ENCODE peak calls at places on chromosome 5, in nine cellular contexts. One of them, this sample, is unnamed.

GRCh38 chr5:41788800-41789395 is 81.3 kb downstream of the OXCT1 start:
- DNase-seq in endothelial cell of umbilical vein: peak; percentile 95
- DNase-seq in MM.1S: no peak
- DNase-seq in activated T-helper 2 cell treated with anti-CD3 and anti-CD28 coated beads, Interferon-gamma antibody, Interleukin-2, Interleukin-4, amounts not matched to agents 10 μg/mL and 5 μg/mL and 100 μg/mL, durations not matched to agents 14 hours and 24 hours and 36 hours: no peak
- DNase-seq in CD4-positive, alpha-beta T cell: no peak
- DNase-seq in activated CD4-positive, alpha-beta memory T cell treated with anti-CD3 and anti-CD28 coated beads for 36 hours: no peak
- DNase-seq in GM12878: no peak
- DNase-seq in body of pancreas: no peak
- DNase-seq in lung: no peak
- DNase-seq in this sample: no peak

GRCh38 chr5:180095545-180095944 is 24.0 kb upstream of the RNF130 start:
- DNase-seq in endothelial cell of umbilical vein: no peak
- DNase-seq in MM.1S: no peak
- DNase-seq in activated T-helper 2 cell treated with anti-CD3 and anti-CD28 coated beads, Interferon-gamma antibody, Interleukin-2, Interleukin-4, amounts not matched to agents 10 μg/mL and 5 μg/mL and 100 μg/mL, durations not matched to agents 14 hours and 24 hours and 36 hours: no peak
- DNase-seq in CD4-positive, alpha-beta T cell: no peak
- DNase-seq in activated CD4-positive, alpha-beta memory T cell treated with anti-CD3 and anti-CD28 coated beads for 36 hours: no peak
- DNase-seq in GM12878: no peak
- DNase-seq in body of pancreas: no peak
- DNase-seq in lung: no peak
- DNase-seq in this sample: no peak

GRCh38 chr5:151068571-151069197 is 12.2 kb downstream of the TNIP1 start:
- DNase-seq in endothelial cell of umbilical vein: no peak
- DNase-seq in MM.1S: no peak
- DNase-seq in activated T-helper 2 cell treated with anti-CD3 and anti-CD28 coated beads, Interferon-gamma antibody, Interleukin-2, Interleukin-4, amounts not matched to agents 10 μg/mL and 5 μg/mL and 100 μg/mL, durations not matched to agents 14 hours and 24 hours and 36 hours: no peak
- DNase-seq in CD4-positive, alpha-beta T cell: no peak
- DNase-seq in activated CD4-positive, alpha-beta memory T cell treated with anti-CD3 and anti-CD28 coated beads for 36 hours: peak; percentile 80
- DNase-seq in GM12878: no peak
- DNase-seq in body of pancreas: no peak
- DNase-seq in lung: no peak
- DNase-seq in this sample: no peak

GRCh38 chr5:113325054-113325453 is 109.7 kb downstream of the TSSK1B start:
- DNase-seq in endothelial cell of umbilical vein: peak; percentile 56
- DNase-seq in MM.1S: no peak
- DNase-seq in activated T-helper 2 cell treated with anti-CD3 and anti-CD28 coated beads, Interferon-gamma antibody, Interleukin-2, Interleukin-4, amounts not matched to agents 10 μg/mL and 5 μg/mL and 100 μg/mL, durations not matched to agents 14 hours and 24 hours and 36 hours: no peak
- DNase-seq in CD4-positive, alpha-beta T cell: no peak
- DNase-seq in activated CD4-positive, alpha-beta memory T cell treated with anti-CD3 and anti-CD28 coated beads for 36 hours: no peak
- DNase-seq in GM12878: no peak
- DNase-seq in body of pancreas: no peak
- DNase-seq in lung: no peak
- DNase-seq in this sample: no peak

GRCh38 chr5:128409401-128409800 is 128.6 kb downstream of the FBN2 start:
- DNase-seq in endothelial cell of umbilical vein: peak; percentile 65
- DNase-seq in MM.1S: no peak
- DNase-seq in activated T-helper 2 cell treated with anti-CD3 and anti-CD28 coated beads, Interferon-gamma antibody, Interleukin-2, Interleukin-4, amounts not matched to agents 10 μg/mL and 5 μg/mL and 100 μg/mL, durations not matched to agents 14 hours and 24 hours and 36 hours: no peak
- DNase-seq in CD4-positive, alpha-beta T cell: no peak
- DNase-seq in activated CD4-positive, alpha-beta memory T cell treated with anti-CD3 and anti-CD28 coated beads for 36 hours: no peak
- DNase-seq in GM12878: no peak
- DNase-seq in body of pancreas: no peak
- DNase-seq in lung: no peak
- DNase-seq in this sample: no peak

GRCh38 chr5:113213551-113213971 is 221.2 kb downstream of the TSSK1B start:
- DNase-seq in endothelial cell of umbilical vein: no peak
- DNase-seq in MM.1S: peak; percentile 65
- DNase-seq in activated T-helper 2 cell treated with anti-CD3 and anti-CD28 coated beads, Interferon-gamma antibody, Interleukin-2, Interleukin-4, amounts not matched to agents 10 μg/mL and 5 μg/mL and 100 μg/mL, durations not matched to agents 14 hours and 24 hours and 36 hours: no peak
- DNase-seq in CD4-positive, alpha-beta T cell: no peak
- DNase-seq in activated CD4-positive, alpha-beta memory T cell treated with anti-CD3 and anti-CD28 coated beads for 36 hours: no peak
- DNase-seq in GM12878: no peak
- DNase-seq in body of pancreas: no peak
- DNase-seq in lung: no peak
- DNase-seq in this sample: no peak

GRCh38 chr5:72272393-72272792 is 47.6 kb downstream of the MRPS27 start:
- DNase-seq in endothelial cell of umbilical vein: no peak
- DNase-seq in MM.1S: no peak
- DNase-seq in activated T-helper 2 cell treated with anti-CD3 and anti-CD28 coated beads, Interferon-gamma antibody, Interleukin-2, Interleukin-4, amounts not matched to agents 10 μg/mL and 5 μg/mL and 100 μg/mL, durations not matched to agents 14 hours and 24 hours and 36 hours: no peak
- DNase-seq in CD4-positive, alpha-beta T cell: no peak
- DNase-seq in activated CD4-positive, alpha-beta memory T cell treated with anti-CD3 and anti-CD28 coated beads for 36 hours: no peak
- DNase-seq in GM12878: no peak
- DNase-seq in body of pancreas: no peak
- DNase-seq in lung: no peak
- DNase-seq in this sample: no peak

GRCh38 chr5:148457183-148457620 is 73.4 kb downstream of the FBXO38 start:
- DNase-seq in endothelial cell of umbilical vein: peak; percentile 34
- DNase-seq in MM.1S: no peak
- DNase-seq in activated T-helper 2 cell treated with anti-CD3 and anti-CD28 coated beads, Interferon-gamma antibody, Interleukin-2, Interleukin-4, amounts not matched to agents 10 μg/mL and 5 μg/mL and 100 μg/mL, durations not matched to agents 14 hours and 24 hours and 36 hours: no peak
- DNase-seq in CD4-positive, alpha-beta T cell: no peak
- DNase-seq in activated CD4-positive, alpha-beta memory T cell treated with anti-CD3 and anti-CD28 coated beads for 36 hours: no peak
- DNase-seq in GM12878: no peak
- DNase-seq in body of pancreas: no peak
- DNase-seq in lung: no peak
- DNase-seq in this sample: no peak

GRCh38 chr5:177373806-177374205 is 10.4 kb upstream of the SLC34A1 start:
- DNase-seq in endothelial cell of umbilical vein: no peak
- DNase-seq in MM.1S: no peak
- DNase-seq in activated T-helper 2 cell treated with anti-CD3 and anti-CD28 coated beads, Interferon-gamma antibody, Interleukin-2, Interleukin-4, amounts not matched to agents 10 μg/mL and 5 μg/mL and 100 μg/mL, durations not matched to agents 14 hours and 24 hours and 36 hours: no peak
- DNase-seq in CD4-positive, alpha-beta T cell: no peak
- DNase-seq in activated CD4-positive, alpha-beta memory T cell treated with anti-CD3 and anti-CD28 coated beads for 36 hours: no peak
- DNase-seq in GM12878: no peak
- DNase-seq in body of pancreas: no peak
- DNase-seq in lung: no peak
- DNase-seq in this sample: no peak

GRCh38 chr5:159341914-159342313 is 11.6 kb upstream of the IL12B start:
- DNase-seq in endothelial cell of umbilical vein: no peak
- DNase-seq in MM.1S: no peak
- DNase-seq in activated T-helper 2 cell treated with anti-CD3 and anti-CD28 coated beads, Interferon-gamma antibody, Interleukin-2, Interleukin-4, amounts not matched to agents 10 μg/mL and 5 μg/mL and 100 μg/mL, durations not matched to agents 14 hours and 24 hours and 36 hours: peak; percentile 28
- DNase-seq in CD4-positive, alpha-beta T cell: peak; percentile 25
- DNase-seq in activated CD4-positive, alpha-beta memory T cell treated with anti-CD3 and anti-CD28 coated beads for 36 hours: peak; percentile 74
- DNase-seq in GM12878: no peak
- DNase-seq in body of pancreas: peak; percentile 78
- DNase-seq in lung: peak; percentile 84
- DNase-seq in this sample: peak; percentile 65

GRCh38 chr5:73985145-73985544 is 359.1 kb downstream of the ARHGEF28 start:
- DNase-seq in endothelial cell of umbilical vein: peak; percentile 59
- DNase-seq in MM.1S: no peak
- DNase-seq in activated T-helper 2 cell treated with anti-CD3 and anti-CD28 coated beads, Interferon-gamma antibody, Interleukin-2, Interleukin-4, amounts not matched to agents 10 μg/mL and 5 μg/mL and 100 μg/mL, durations not matched to agents 14 hours and 24 hours and 36 hours: no peak
- DNase-seq in CD4-positive, alpha-beta T cell: no peak
- DNase-seq in activated CD4-positive, alpha-beta memory T cell treated with anti-CD3 and anti-CD28 coated beads for 36 hours: no peak
- DNase-seq in GM12878: no peak
- DNase-seq in body of pancreas: peak; percentile 20
- DNase-seq in lung: no peak
- DNase-seq in this sample: no peak

GRCh38 chr5:73612799-73613198 is 13.2 kb upstream of the ARHGEF28 start:
- DNase-seq in endothelial cell of umbilical vein: no peak
- DNase-seq in MM.1S: no peak
- DNase-seq in activated T-helper 2 cell treated with anti-CD3 and anti-CD28 coated beads, Interferon-gamma antibody, Interleukin-2, Interleukin-4, amounts not matched to agents 10 μg/mL and 5 μg/mL and 100 μg/mL, durations not matched to agents 14 hours and 24 hours and 36 hours: no peak
- DNase-seq in CD4-positive, alpha-beta T cell: no peak
- DNase-seq in activated CD4-positive, alpha-beta memory T cell treated with anti-CD3 and anti-CD28 coated beads for 36 hours: no peak
- DNase-seq in GM12878: no peak
- DNase-seq in body of pancreas: no peak
- DNase-seq in lung: no peak
- DNase-seq in this sample: no peak

GRCh38 chr5:174553556-174553955 is 170.8 kb upstream of the MSX2 start:
- DNase-seq in endothelial cell of umbilical vein: no peak
- DNase-seq in MM.1S: no peak
- DNase-seq in activated T-helper 2 cell treated with anti-CD3 and anti-CD28 coated beads, Interferon-gamma antibody, Interleukin-2, Interleukin-4, amounts not matched to agents 10 μg/mL and 5 μg/mL and 100 μg/mL, durations not matched to agents 14 hours and 24 hours and 36 hours: no peak
- DNase-seq in CD4-positive, alpha-beta T cell: no peak
- DNase-seq in activated CD4-positive, alpha-beta memory T cell treated with anti-CD3 and anti-CD28 coated beads for 36 hours: no peak
- DNase-seq in GM12878: no peak
- DNase-seq in body of pancreas: no peak
- DNase-seq in lung: no peak
- DNase-seq in this sample: no peak

GRCh38 chr5:98308960-98309359 is 464.5 kb upstream of the RGMB start:
- DNase-seq in endothelial cell of umbilical vein: peak; percentile 82
- DNase-seq in MM.1S: no peak
- DNase-seq in activated T-helper 2 cell treated with anti-CD3 and anti-CD28 coated beads, Interferon-gamma antibody, Interleukin-2, Interleukin-4, amounts not matched to agents 10 μg/mL and 5 μg/mL and 100 μg/mL, durations not matched to agents 14 hours and 24 hours and 36 hours: no peak
- DNase-seq in CD4-positive, alpha-beta T cell: no peak
- DNase-seq in activated CD4-positive, alpha-beta memory T cell treated with anti-CD3 and anti-CD28 coated beads for 36 hours: no peak
- DNase-seq in GM12878: no peak
- DNase-seq in body of pancreas: no peak
- DNase-seq in lung: no peak
- DNase-seq in this sample: no peak

GRCh38 chr5:132221781-132222648 is 5.6 kb downstream of the P4HA2 start:
- DNase-seq in endothelial cell of umbilical vein: peak; percentile 41
- DNase-seq in MM.1S: no peak
- DNase-seq in activated T-helper 2 cell treated with anti-CD3 and anti-CD28 coated beads, Interferon-gamma antibody, Interleukin-2, Interleukin-4, amounts not matched to agents 10 μg/mL and 5 μg/mL and 100 μg/mL, durations not matched to agents 14 hours and 24 hours and 36 hours: no peak
- DNase-seq in CD4-positive, alpha-beta T cell: no peak
- DNase-seq in activated CD4-positive, alpha-beta memory T cell treated with anti-CD3 and anti-CD28 coated beads for 36 hours: no peak
- DNase-seq in GM12878: no peak
- DNase-seq in body of pancreas: peak; percentile 74
- DNase-seq in lung: peak; percentile 45
- DNase-seq in this sample: no peak

GRCh38 chr5:9947231-9947693 is 302.4 kb downstream of the ATPSCKMT start:
- DNase-seq in endothelial cell of umbilical vein: no peak
- DNase-seq in MM.1S: no peak
- DNase-seq in activated T-helper 2 cell treated with anti-CD3 and anti-CD28 coated beads, Interferon-gamma antibody, Interleukin-2, Interleukin-4, amounts not matched to agents 10 μg/mL and 5 μg/mL and 100 μg/mL, durations not matched to agents 14 hours and 24 hours and 36 hours: no peak
- DNase-seq in CD4-positive, alpha-beta T cell: no peak
- DNase-seq in activated CD4-positive, alpha-beta memory T cell treated with anti-CD3 and anti-CD28 coated beads for 36 hours: no peak
- DNase-seq in GM12878: peak; percentile 24
- DNase-seq in body of pancreas: no peak
- DNase-seq in lung: no peak
- DNase-seq in this sample: no peak

GRCh38 chr5:39107350-39107749 is 33.2 kb upstream of the RICTOR start:
- DNase-seq in endothelial cell of umbilical vein: no peak
- DNase-seq in MM.1S: no peak
- DNase-seq in activated T-helper 2 cell treated with anti-CD3 and anti-CD28 coated beads, Interferon-gamma antibody, Interleukin-2, Interleukin-4, amounts not matched to agents 10 μg/mL and 5 μg/mL and 100 μg/mL, durations not matched to agents 14 hours and 24 hours and 36 hours: no peak
- DNase-seq in CD4-positive, alpha-beta T cell: no peak
- DNase-seq in activated CD4-positive, alpha-beta memory T cell treated with anti-CD3 and anti-CD28 coated beads for 36 hours: no peak
- DNase-seq in GM12878: no peak
- DNase-seq in body of pancreas: no peak
- DNase-seq in lung: no peak
- DNase-seq in this sample: no peak

GRCh38 chr5:10562202-10563131 is 1.4 kb upstream of the ANKRD33B start:
- DNase-seq in endothelial cell of umbilical vein: no peak
- DNase-seq in MM.1S: no peak
- DNase-seq in activated T-helper 2 cell treated with anti-CD3 and anti-CD28 coated beads, Interferon-gamma antibody, Interleukin-2, Interleukin-4, amounts not matched to agents 10 μg/mL and 5 μg/mL and 100 μg/mL, durations not matched to agents 14 hours and 24 hours and 36 hours: no peak
- DNase-seq in CD4-positive, alpha-beta T cell: no peak
- DNase-seq in activated CD4-positive, alpha-beta memory T cell treated with anti-CD3 and anti-CD28 coated beads for 36 hours: no peak
- DNase-seq in GM12878: peak; percentile 66
- DNase-seq in body of pancreas: no peak
- DNase-seq in lung: no peak
- DNase-seq in this sample: no peak

GRCh38 chr5:154794525-154795234 is 39.5 kb downstream of the LARP1 start:
- DNase-seq in endothelial cell of umbilical vein: no peak
- DNase-seq in MM.1S: no peak
- DNase-seq in activated T-helper 2 cell treated with anti-CD3 and anti-CD28 coated beads, Interferon-gamma antibody, Interleukin-2, Interleukin-4, amounts not matched to agents 10 μg/mL and 5 μg/mL and 100 μg/mL, durations not matched to agents 14 hours and 24 hours and 36 hours: no peak
- DNase-seq in CD4-positive, alpha-beta T cell: no peak
- DNase-seq in activated CD4-positive, alpha-beta memory T cell treated with anti-CD3 and anti-CD28 coated beads for 36 hours: no peak
- DNase-seq in GM12878: no peak
- DNase-seq in body of pancreas: no peak
- DNase-seq in lung: no peak
- DNase-seq in this sample: no peak

GRCh38 chr5:151622367-151623097 is 31.4 kb upstream of the FAT2 start:
- DNase-seq in endothelial cell of umbilical vein: no peak
- DNase-seq in MM.1S: no peak
- DNase-seq in activated T-helper 2 cell treated with anti-CD3 and anti-CD28 coated beads, Interferon-gamma antibody, Interleukin-2, Interleukin-4, amounts not matched to agents 10 μg/mL and 5 μg/mL and 100 μg/mL, durations not matched to agents 14 hours and 24 hours and 36 hours: no peak
- DNase-seq in CD4-positive, alpha-beta T cell: no peak
- DNase-seq in activated CD4-positive, alpha-beta memory T cell treated with anti-CD3 and anti-CD28 coated beads for 36 hours: no peak
- DNase-seq in GM12878: no peak
- DNase-seq in body of pancreas: no peak
- DNase-seq in lung: no peak
- DNase-seq in this sample: no peak

GRCh38 chr5:93017854-93018253 is 563.2 kb downstream of the NR2F1-AS1 start:
- DNase-seq in endothelial cell of umbilical vein: no peak
- DNase-seq in MM.1S: no peak
- DNase-seq in activated T-helper 2 cell treated with anti-CD3 and anti-CD28 coated beads, Interferon-gamma antibody, Interleukin-2, Interleukin-4, amounts not matched to agents 10 μg/mL and 5 μg/mL and 100 μg/mL, durations not matched to agents 14 hours and 24 hours and 36 hours: no peak
- DNase-seq in CD4-positive, alpha-beta T cell: no peak
- DNase-seq in activated CD4-positive, alpha-beta memory T cell treated with anti-CD3 and anti-CD28 coated beads for 36 hours: no peak
- DNase-seq in GM12878: no peak
- DNase-seq in body of pancreas: no peak
- DNase-seq in lung: no peak
- DNase-seq in this sample: no peak

GRCh38 chr5:62982348-62982747 is 403.7 kb downstream of the LRRC70 start:
- DNase-seq in endothelial cell of umbilical vein: no peak
- DNase-seq in MM.1S: no peak
- DNase-seq in activated T-helper 2 cell treated with anti-CD3 and anti-CD28 coated beads, Interferon-gamma antibody, Interleukin-2, Interleukin-4, amounts not matched to agents 10 μg/mL and 5 μg/mL and 100 μg/mL, durations not matched to agents 14 hours and 24 hours and 36 hours: no peak
- DNase-seq in CD4-positive, alpha-beta T cell: no peak
- DNase-seq in activated CD4-positive, alpha-beta memory T cell treated with anti-CD3 and anti-CD28 coated beads for 36 hours: no peak
- DNase-seq in GM12878: no peak
- DNase-seq in body of pancreas: no peak
- DNase-seq in lung: no peak
- DNase-seq in this sample: no peak

GRCh38 chr5:175738126-175738525 is 80.3 kb downstream of the HRH2 start:
- DNase-seq in endothelial cell of umbilical vein: no peak
- DNase-seq in MM.1S: no peak
- DNase-seq in activated T-helper 2 cell treated with anti-CD3 and anti-CD28 coated beads, Interferon-gamma antibody, Interleukin-2, Interleukin-4, amounts not matched to agents 10 μg/mL and 5 μg/mL and 100 μg/mL, durations not matched to agents 14 hours and 24 hours and 36 hours: no peak
- DNase-seq in CD4-positive, alpha-beta T cell: no peak
- DNase-seq in activated CD4-positive, alpha-beta memory T cell treated with anti-CD3 and anti-CD28 coated beads for 36 hours: no peak
- DNase-seq in GM12878: no peak
- DNase-seq in body of pancreas: no peak
- DNase-seq in lung: no peak
- DNase-seq in this sample: no peak

GRCh38 chr5:154194348-154195329 is 4.1 kb downstream of the GALNT10 start:
- DNase-seq in endothelial cell of umbilical vein: peak; percentile 25
- DNase-seq in MM.1S: no peak
- DNase-seq in activated T-helper 2 cell treated with anti-CD3 and anti-CD28 coated beads, Interferon-gamma antibody, Interleukin-2, Interleukin-4, amounts not matched to agents 10 μg/mL and 5 μg/mL and 100 μg/mL, durations not matched to agents 14 hours and 24 hours and 36 hours: no peak
- DNase-seq in CD4-positive, alpha-beta T cell: no peak
- DNase-seq in activated CD4-positive, alpha-beta memory T cell treated with anti-CD3 and anti-CD28 coated beads for 36 hours: no peak
- DNase-seq in GM12878: no peak
- DNase-seq in body of pancreas: no peak
- DNase-seq in lung: no peak
- DNase-seq in this sample: no peak